ENCODE peak calls at places on chromosomes 3 and 15, in six cellular contexts. A is GM13976, I is GM06990, T is tibial artery, R is breast epithelium, C is colonic mucosa. N is an unnamed sample.

GRCh38 chr3:173440431-173440990 is 43.0 kb downstream of the NLGN1 start:
- DNase-seq in R (no peak), I (no peak), T (no peak), A (no peak), C (no peak), N (no peak)

GRCh38 chr3:76222115-76222652 is 436.8 kb upstream of the ZNF717 start:
- DNase-seq in T (no peak), R (no peak), A (no peak), I (no peak), C (no peak), N (no peak)

GRCh38 chr3:118505784-118506183 is 528.9 kb downstream of the IGSF11 start:
- DNase-seq in C (no peak), R (no peak), I (no peak), T (no peak), A (no peak), N (no peak)

GRCh38 chr15:23857028-23857641 is 170.0 kb upstream of the NDN start:
- DNase-seq in C (peak), I (no peak), R (no peak), A (no peak), T (no peak), N (peak)

GRCh38 chr15:45732544-45733130 is 97.8 kb downstream of the SQOR start:
- DNase-seq in I (no peak), T (no peak), C (peak), A (no peak), R (no peak), N (no peak)

GRCh38 chr3:46027021-46027705 is at the start of gene XCR1:
- DNase-seq in A (no peak), R (no peak), T (no peak), I (no peak), C (no peak), N (no peak)

GRCh38 chr3:38018296-38019266 is 10.9 kb downstream of the PLCD1 start:
- DNase-seq in R (no peak), T (peak), I (no peak), A (no peak), C (no peak), N (no peak)

GRCh38 chr3:81465510-81465909 is 295.9 kb downstream of the GBE1 start:
- DNase-seq in R (no peak), T (no peak), I (no peak), A (no peak), C (no peak), N (no peak)

GRCh38 chr15:99343836-99344551 is 92.7 kb downstream of the LRRC28 start:
- DNase-seq in C (no peak), I (peak), R (no peak), T (no peak), A (peak), N (peak)

GRCh38 chr15:66595937-66596545 is 30.2 kb upstream of the LCTL start:
- DNase-seq in C (no peak), I (no peak), R (no peak), A (no peak), T (no peak), N (no peak)

GRCh38 chr3:79872483-79872882 is 104.7 kb upstream of the ROBO1 start:
- DNase-seq in I (no peak), C (no peak), A (no peak), R (no peak), T (no peak), N (no peak)

GRCh38 chr3:20061331-20061730 is 21.1 kb downstream of the KAT2B start:
- DNase-seq in A (no peak), R (no peak), T (no peak), I (no peak), C (no peak), N (no peak)

GRCh38 chr3:65436580-65436979 is 602.1 kb downstream of the MAGI1 start:
- DNase-seq in R (no peak), I (no peak), T (no peak), C (no peak), A (no peak), N (peak)

GRCh38 chr3:46395210-46395661 is 11.6 kb downstream of the CCR5AS start:
- DNase-seq in T (no peak), R (no peak), I (no peak), C (no peak), A (no peak), N (no peak)

GRCh38 chr15:66657062-66658020 is 44.7 kb upstream of the SMAD6 start:
- DNase-seq in A (no peak), R (no peak), C (no peak), I (no peak), T (no peak), N (no peak)

GRCh38 chr15:82014989-82015388 is 30.8 kb downstream of the MEX3B start:
- DNase-seq in I (no peak), R (no peak), A (no peak), T (no peak), C (no peak), N (no peak)

DNA sequence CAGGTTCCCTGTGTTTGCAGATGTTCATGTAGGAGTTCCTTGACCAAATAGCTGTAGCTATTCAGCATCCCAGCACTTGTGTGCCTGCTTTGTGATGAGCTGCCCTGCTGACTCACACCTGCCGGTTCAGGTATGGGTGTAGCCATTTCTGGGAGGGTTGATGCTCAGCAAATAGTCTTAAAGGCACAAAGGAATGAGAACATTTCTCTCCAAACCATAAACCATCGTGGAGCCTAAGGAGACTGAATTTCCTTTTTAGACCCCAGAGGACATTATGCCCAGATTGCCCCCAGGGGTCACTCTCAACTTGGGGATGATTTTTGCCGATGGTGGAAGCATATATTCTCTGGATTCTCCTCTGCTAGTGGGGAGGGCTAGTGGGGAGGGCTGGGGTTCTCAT is 80.6 kb downstream of the ADAMTSL3 start:
- DNase-seq in I (no peak), R (no peak), T (no peak), C (no peak), A (peak), N (no peak)
- TF ChIP-seq CTCF in I (peak), R (no peak), T (no peak), C (no peak), A (no peak), N (no peak)

DNA sequence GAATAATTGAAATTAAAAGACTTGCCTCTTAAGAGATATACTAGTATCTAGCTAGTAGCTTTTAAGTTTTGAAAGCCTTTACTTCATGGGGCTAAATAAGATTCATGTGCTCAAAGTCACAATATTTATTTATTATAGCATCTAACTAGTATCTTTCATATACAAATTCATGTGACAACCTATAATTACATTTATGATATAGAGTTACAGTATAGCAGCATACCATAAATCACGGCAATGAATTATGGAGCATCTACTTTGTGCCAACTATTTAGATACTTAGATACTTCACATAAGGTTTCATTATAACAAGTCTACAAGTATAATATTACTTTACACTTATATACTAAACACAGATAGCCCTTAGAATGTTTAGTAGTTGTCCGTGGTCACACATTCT is 229.4 kb downstream of the TPRG1 start:
- DNase-seq in C (no peak), I (no peak), A (no peak), R (no peak), T (no peak), N (no peak)
- TF ChIP-seq CTCF in C (no peak), I (no peak), A (no peak), R (no peak), T (no peak), N (no peak)

GRCh38 chr3:11847607-11848006 is 922 bp upstream of the TAMM41 start:
- DNase-seq in T (no peak), C (no peak), I (no peak), R (no peak), A (peak), N (peak)

GRCh38 chr3:11844891-11845290 is 1.8 kb downstream of the TAMM41 start:
- DNase-seq in R (no peak), T (no peak), C (no peak), A (no peak), I (no peak), N (no peak)

GRCh38 chr3:11845661-11846060 is 1.0 kb downstream of the TAMM41 start:
- DNase-seq in R (no peak), T (no peak), I (no peak), C (peak), A (peak), N (peak)

GRCh38 chr3:11846281-11847034 is at the start of gene TAMM41:
- DNase-seq in A (peak), R (peak), C (peak), T (peak), I (peak), N (peak)

GRCh38 chr3:11847035-11847394 is 330 bp upstream of the TAMM41 start:
- DNase-seq in R (no peak), A (no peak), C (no peak), I (no peak), T (no peak), N (no peak)
- TF ChIP-seq CTCF in R (no peak), A (no peak), C (peak), I (no peak), T (no peak), N (no peak)

GRCh38 chr3:149753717-149754116 is 1.4 kb upstream of the COMMD2 start:
- DNase-seq in T (no peak), R (no peak), A (no peak), C (no peak), I (no peak), N (no peak)

GRCh38 chr3:149751551-149751950 is 738 bp downstream of the COMMD2 start:
- DNase-seq in C (peak), A (no peak), R (no peak), T (no peak), I (no peak), N (no peak)

GRCh38 chr3:149752788-149753136 is 473 bp upstream of the COMMD2 start:
- DNase-seq in A (no peak), C (no peak), T (no peak), I (no peak), R (no peak), N (no peak)

DNA sequence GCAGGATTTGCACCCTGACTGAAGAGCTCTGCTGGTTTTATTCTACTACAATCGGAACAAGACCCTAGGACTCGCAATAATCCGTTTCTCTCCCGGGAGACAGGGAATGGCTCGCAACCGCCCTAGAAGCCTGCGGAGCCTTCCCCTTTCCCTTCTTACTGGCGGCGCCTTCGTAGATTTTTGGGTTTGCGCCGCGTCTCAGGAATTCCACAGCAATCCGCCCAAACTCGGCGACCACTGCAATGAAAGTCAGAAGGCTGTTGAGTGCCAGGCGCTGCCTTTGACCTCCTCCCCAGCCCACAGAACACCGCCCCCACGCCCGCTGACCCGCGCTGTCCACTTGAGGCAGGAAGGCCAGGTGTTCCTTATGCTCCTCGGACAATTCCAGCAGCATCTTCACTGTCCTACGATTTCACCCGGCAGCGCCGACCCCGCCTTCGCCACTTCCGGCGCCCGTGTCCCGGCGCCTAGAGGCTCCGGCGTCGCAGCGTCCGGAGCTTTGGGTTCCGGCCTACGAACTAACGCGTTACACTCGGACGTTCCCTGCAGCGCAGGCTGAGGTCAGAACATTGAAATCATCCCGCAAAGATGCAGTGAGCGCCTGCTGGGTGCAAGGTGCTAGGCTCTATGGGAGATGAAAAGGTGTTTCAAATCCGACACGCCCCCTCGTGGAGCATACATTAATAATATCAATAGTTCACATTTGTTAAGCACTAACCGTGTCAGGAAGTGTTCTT is at the start of gene COMMD2:
- DNase-seq in A (peak), T (peak), I (peak), R (peak), C (peak), N (peak)
- TF ChIP-seq CTCF in A (peak), T (peak), I (peak), R (peak), C (no peak), N (peak)

N was measured in activated CD8-positive, alpha-beta T cell treated with anti-CD3 and anti-CD28 coated beads for 36 hours.